ENCODE peak calls at places on chromosomes 7 and 10, in eight cellular contexts. Z is T-helper 2 cell treated with Interferon-gamma antibody and Interleukin-4, amounts not matched to agents 5 μg/mL and 100 μg/mL, for 36 hours; O is psoas muscle; F is C1 segment of cervical spinal cord; B is natural killer cell; J is mesothelial cell of epicardium; V is NCI-H2171 treated with DMSO at 0.1 percent for 48 hours; H is endothelial cell of umbilical vein. I is an unnamed sample.

GRCh38 chr10:79356104-79356503 is 8.8 kb downstream of the PPIF start:
- DNase-seq in F (no peak), H (no peak), B (no peak), J (no peak), V (no peak), O (no peak), Z (no peak), I (no peak)

GRCh38 chr10:605632-606325 is 83.7 kb downstream of the DIP2C start:
- DNase-seq in J (no peak), V (no peak), O (no peak), F (no peak), H (no peak), B (no peak), Z (no peak), I (no peak)

GRCh38 chr10:68251625-68252275 is 19.8 kb upstream of the ATOH7 start:
- DNase-seq in J (no peak), H (no peak), Z (no peak), F (no peak), B (no peak), O (no peak), V (no peak), I (no peak)

GRCh38 chr10:34698979-34699378 is 116.1 kb downstream of the PARD3 start:
- DNase-seq in F (no peak), H (peak; percentile 76), O (no peak), Z (no peak), J (no peak), V (no peak), B (no peak), I (no peak)

GRCh38 chr7:8303904-8304528 is 42.0 kb upstream of the ICA1 start:
- DNase-seq in V (peak; percentile 38), J (no peak), O (no peak), H (no peak), Z (no peak), F (no peak), B (no peak), I (no peak)

GRCh38 chr7:32073533-32073932 is 3.3 kb upstream of the PDE1C start:
- DNase-seq in V (no peak), O (no peak), J (no peak), B (no peak), H (no peak), Z (no peak), F (no peak), I (no peak)

GRCh38 chr7:139775829-139776266 is 1.9 kb downstream of the HIPK2 start:
- DNase-seq in Z (peak; percentile 42), H (peak; percentile 86), V (peak; percentile 53), B (peak; percentile 51), O (peak; percentile 64), J (no peak), F (peak; percentile 64), I (no peak)

GRCh38 chr7:112010994-112011393 is 195.2 kb downstream of the DOCK4 start:
- DNase-seq in Z (no peak), J (no peak), F (no peak), O (no peak), V (no peak), H (no peak), B (no peak), I (no peak)

GRCh38 chr10:45442251-45442650 is 68.2 kb downstream of the ALOX5 start:
- DNase-seq in V (no peak), O (no peak), H (no peak), J (no peak), Z (no peak), B (no peak), F (no peak), I (no peak)

GRCh38 chr7:131620673-131621609 is 64.5 kb upstream of the PODXL start:
- DNase-seq in F (no peak), O (no peak), H (peak; percentile 54), J (no peak), B (no peak), V (no peak), Z (no peak), I (no peak)

GRCh38 chr7:80876894-80877414 is 41.9 kb downstream of the SEMA3C start:
- DNase-seq in B (no peak), V (peak; percentile 64), F (no peak), Z (no peak), H (no peak), J (no peak), O (no peak), I (no peak)

GRCh38 chr7:91424372-91424771 is 160.1 kb downstream of the FZD1 start:
- DNase-seq in J (no peak), H (peak; percentile 13), V (peak; percentile 99), Z (no peak), B (no peak), O (no peak), F (no peak), I (no peak)

GRCh38 chr7:66626236-66626957 is 2.3 kb upstream of the KCTD7 start:
- DNase-seq in Z (no peak), V (no peak), B (no peak), O (no peak), F (no peak), J (no peak), H (no peak), I (no peak)

GRCh38 chr10:78464118-78464855 is 430.6 kb downstream of the RPS24 start:
- DNase-seq in Z (no peak), V (no peak), O (no peak), F (no peak), J (no peak), H (no peak), B (no peak), I (no peak)

I was measured in Right ventricle myocardium inferior.